ENCODE peak calls at places on chromosomes 7 and 10, in seven cellular contexts. G is cerebellar cortex; A is adrenal gland; B is GM20000; L is SW 1271; F is CD4-positive, alpha-beta memory T cell; T is activated CD4-positive, alpha-beta T cell treated with anti-CD3 and anti-CD28 coated beads, Interleukin-2, amount 10 ng/mL, durations not matched to agents 7 days and 5 days. C is an unnamed sample.

GRCh38 chr7:124754576-124755264 is 10.9 kb downstream of the GPR37 start:
- DNase-seq in T (no peak), B (no peak), A (no peak), L (no peak), F (no peak), G (no peak), C (no peak)

GRCh38 chr10:112202561-112203241 is 19.1 kb upstream of the GPAM start:
- DNase-seq in G (no peak), L (no peak), B (peak; percentile 33), F (no peak), T (no peak), A (peak; percentile 40), C (no peak)

GRCh38 chr7:31939076-31939475 is 131.1 kb downstream of the PDE1C start:
- DNase-seq in T (no peak), G (no peak), F (no peak), L (no peak), B (no peak), A (no peak), C (no peak)

GRCh38 chr7:3042861-3043489 is 692 bp downstream of the CARD11 start:
- DNase-seq in G (no peak), F (peak; percentile 87), A (no peak), T (peak; percentile 80), L (no peak), B (peak; percentile 82), C (no peak)

GRCh38 chr10:70604106-70604505 is 1.6 kb upstream of the PRF1 start:
- DNase-seq in T (no peak), G (no peak), A (no peak), L (no peak), F (no peak), B (no peak), C (no peak)

GRCh38 chr10:79128923-79129305 is 60.1 kb downstream of the ZMIZ1 start:
- DNase-seq in B (no peak), L (no peak), A (no peak), G (no peak), F (no peak), T (no peak), C (no peak)

GRCh38 chr10:97713828-97714400 is 384 bp downstream of the MARVELD1 start:
- DNase-seq in G (peak; percentile 65), B (peak; percentile 90), L (no peak), A (peak; percentile 77), F (peak; percentile 69), T (peak; percentile 56), C (no peak)

GRCh38 chr7:14104861-14105260 is 115.4 kb upstream of the ETV1 start:
- DNase-seq in F (no peak), L (no peak), T (no peak), A (no peak), G (no peak), B (no peak), C (no peak)

GRCh38 chr10:93379366-93380042 is 102.6 kb downstream of the MYOF start:
- DNase-seq in L (no peak), T (peak; percentile 49), G (no peak), F (no peak), B (no peak), A (no peak), C (no peak)

GRCh38 chr10:46534828-46535524 is 21.5 kb downstream of the GPRIN2 start:
- DNase-seq in B (no peak), G (no peak), A (no peak), F (peak; percentile 25), L (no peak), T (no peak), C (no peak)

GRCh38 chr7:27235387-27236052 is 7.1 kb upstream of the EVX1 start:
- DNase-seq in A (peak; percentile 53), L (no peak), T (no peak), G (peak; percentile 11), F (no peak), B (no peak), C (no peak)

GRCh38 chr7:124322561-124322960 is 289.7 kb upstream of the TMEM229A start:
- DNase-seq in B (no peak), G (no peak), T (no peak), L (no peak), A (no peak), F (no peak), C (no peak)

GRCh38 chr7:130352335-130353074 is 7.9 kb downstream of the CPA5 start:
- DNase-seq in T (no peak), F (no peak), L (no peak), G (no peak), B (no peak), A (no peak), C (no peak)

GRCh38 chr7:3760696-3761095 is 459.6 kb downstream of the SDK1 start:
- DNase-seq in L (no peak), F (no peak), B (no peak), T (no peak), G (no peak), A (no peak), C (no peak)

GRCh38 chr10:114855776-114856543 is 34.4 kb downstream of the FHIP2A start:
- DNase-seq in A (no peak), F (no peak), G (no peak), L (no peak), B (no peak), T (no peak), C (no peak)

GRCh38 chr7:85773116-85773783 is 586.4 kb upstream of the SEMA3D start:
- DNase-seq in L (no peak), A (no peak), B (no peak), T (no peak), F (no peak), G (no peak), C (no peak)

GRCh38 chr10:88154596-88155250 is 291.3 kb downstream of the PTEN start:
- DNase-seq in G (no peak), L (no peak), A (no peak), F (no peak), T (no peak), B (no peak), C (no peak)

GRCh38 chr7:92657391-92657790 is 67.2 kb upstream of the FAM133B start:
- DNase-seq in B (no peak), L (no peak), G (no peak), T (no peak), F (no peak), A (no peak), C (no peak)

GRCh38 chr7:30913821-30914515 is 2.3 kb downstream of the AQP1 start:
- DNase-seq in G (no peak), T (no peak), B (no peak), F (no peak), L (no peak), A (no peak), C (no peak)

GRCh38 chr10:98920807-98921206 is 314.8 kb downstream of the HPSE2 start:
- DNase-seq in B (no peak), F (no peak), A (no peak), T (no peak), G (no peak), L (no peak), C (no peak)

GRCh38 chr7:128025380-128025779 is 5.9 kb downstream of the LRRC4 start:
- DNase-seq in G (no peak), A (no peak), B (no peak), F (no peak), T (no peak), L (no peak), C (no peak)

GRCh38 chr7:45132708-45133320 is 21.3 kb upstream of the TBRG4 start:
- DNase-seq in T (no peak), F (no peak), B (no peak), A (no peak), L (no peak), G (no peak), C (no peak)

GRCh38 chr7:127905491-127906330 is 125.5 kb downstream of the LRRC4 start:
- DNase-seq in T (peak; percentile 49), A (no peak), F (no peak), B (no peak), L (no peak), G (no peak), C (no peak)

GRCh38 chr7:89029864-89030263 is 234.3 kb upstream of the TEX47 start:
- DNase-seq in F (no peak), B (no peak), L (no peak), T (no peak), A (no peak), G (no peak), C (no peak)

GRCh38 chr10:46553238-46554049 is 3.0 kb downstream of the GPRIN2 start:
- DNase-seq in F (peak; percentile 16), T (peak; percentile 5), G (no peak), B (no peak), A (peak; percentile 13), L (no peak), C (no peak)

GRCh38 chr10:32308027-32308603 is 38.8 kb downstream of the EPC1 start:
- DNase-seq in A (no peak), T (no peak), L (no peak), G (no peak), F (no peak), B (no peak), C (no peak)